ENCODE peak calls at places on chromosomes 7 and 10, in eight cellular contexts. N is stimulated activated CD8-positive, alpha-beta memory T cell treated with anti-CD3 and anti-CD28 coated beads, Interleukin-2, amount 100 ng/mL, for 1 hour; A is COR-L47; B is SK-N-DZ; G is T-helper 1 cell; P is SHP77; U is activated T-helper 1 cell treated with anti-CD3 and anti-CD28 coated beads, Interleukin-12 subunit alpha, Interleukin-12 subunit beta, Interleukin-2, Interleukin-4 antibody, amounts not matched to agents 30 ng/mL and 10 ng/mL and 1 ng/mL, durations not matched to agents 14 hours and 24 hours and 36 hours; H is endothelial cell. Y is an unnamed sample.

GRCh38 chr7:25851332-25852248 is 300.4 kb upstream of the NFE2L3 start:
- DNase-seq in N (no peak), A (peak; percentile 82), B (peak; percentile 82), G (peak; percentile 70), P (peak; percentile 73), U (peak; percentile 64), H (peak; percentile 88), Y (peak; percentile 36)

GRCh38 chr7:148356303-148356702 is 234.3 kb upstream of the C7orf33 start:
- DNase-seq in N (no peak), A (no peak), B (no peak), G (no peak), P (no peak), U (no peak), H (no peak), Y (no peak)

GRCh38 chr7:74289660-74290589 is 718 bp downstream of the CLIP2 start:
- DNase-seq in N (no peak), A (no peak), B (no peak), G (no peak), P (no peak), U (no peak), H (peak; percentile 17), Y (peak; percentile 20)

GRCh38 chr7:43646603-43647313 is 63.9 kb downstream of the STK17A start:
- DNase-seq in N (no peak), A (no peak), B (no peak), G (no peak), P (no peak), U (no peak), H (no peak), Y (no peak)

GRCh38 chr7:35605760-35606159 is 89.2 kb downstream of the HERPUD2 start:
- DNase-seq in N (no peak), A (no peak), B (no peak), G (no peak), P (no peak), U (no peak), H (no peak), Y (no peak)

GRCh38 chr7:82343716-82344115 is 99.9 kb downstream of the CACNA2D1 start:
- DNase-seq in N (no peak), A (no peak), B (peak; percentile 45), G (no peak), P (no peak), U (no peak), H (no peak), Y (no peak)

GRCh38 chr7:155458317-155459132 is 596 bp downstream of the EN2 start:
- DNase-seq in N (no peak), A (no peak), B (no peak), G (no peak), P (no peak), U (no peak), H (no peak), Y (no peak)

GRCh38 chr10:117374506-117375359 is 507 bp downstream of the PDZD8 start:
- DNase-seq in N (peak; percentile 25), A (no peak), B (peak; percentile 54), G (peak; percentile 53), P (peak; percentile 5), U (no peak), H (peak; percentile 55), Y (peak; percentile 37)

GRCh38 chr7:27453702-27454405 is 208.8 kb downstream of the HIBADH start:
- DNase-seq in N (no peak), A (no peak), B (peak; percentile 90), G (no peak), P (no peak), U (no peak), H (no peak), Y (no peak)

GRCh38 chr10:32793033-32793432 is 165.0 kb downstream of the ITGB1 start:
- DNase-seq in N (no peak), A (no peak), B (no peak), G (no peak), P (no peak), U (no peak), H (no peak), Y (no peak)

GRCh38 chr7:17289074-17289665 is 9.3 kb upstream of the AHR start:
- DNase-seq in N (no peak), A (no peak), B (no peak), G (no peak), P (no peak), U (no peak), H (no peak), Y (no peak)

GRCh38 chr10:5497948-5498730 is 1.2 kb downstream of the CALML5 start:
- DNase-seq in N (no peak), A (no peak), B (no peak), G (no peak), P (no peak), U (no peak), H (no peak), Y (no peak)